ENCODE peak calls at places on chromosomes 6 and 20, in four cellular contexts. W, X, J and U are unnamed samples.

GRCh38 chr6:165744515-165745228 is 81.6 kb upstream of the PDE10A start:
- DNase-seq in W (no peak), X (no peak), J (no peak), U (no peak)

GRCh38 chr6:168090706-168091105 is 11.7 kb upstream of the FRMD1 start:
- DNase-seq in W (no peak), X (no peak), J (no peak), U (no peak)

GRCh38 chr20:50427740-50428462 is 82.3 kb upstream of the PTPN1 start:
- DNase-seq in W (no peak), X (peak), J (no peak), U (no peak)

GRCh38 chr20:47887477-47888080 is 102.3 kb upstream of the SULF2 start:
- DNase-seq in W (no peak), X (no peak), J (no peak), U (no peak)

GRCh38 chr20:34904202-34904621 is 27.8 kb downstream of the ACSS2 start:
- DNase-seq in W (no peak), X (no peak), J (no peak), U (no peak)

GRCh38 chr20:35952480-35953410 is 1.6 kb downstream of the SCAND1 start:
- DNase-seq in W (no peak), X (peak), J (no peak), U (peak)

GRCh38 chr6:152110878-152111820 is 303.7 kb downstream of the ESR1 start:
- DNase-seq in W (no peak), X (no peak), J (no peak), U (no peak)

GRCh38 chr6:44072452-44072958 is 54.7 kb downstream of the MRPL14 start:
- DNase-seq in W (no peak), X (no peak), J (no peak), U (no peak)

GRCh38 chr6:12291785-12292604 is 1.8 kb downstream of the EDN1 start:
- DNase-seq in W (no peak), X (no peak), J (no peak), U (no peak)

GRCh38 chr20:38229376-38230252 is 30.9 kb downstream of the KIAA1755 start:
- DNase-seq in W (no peak), X (peak), J (no peak), U (no peak)

GRCh38 chr20:36604952-36605308 is 649 bp upstream of the RAB5IF start:
- DNase-seq in W (peak), X (peak), J (peak), U (no peak)

GRCh38 chr6:3403244-3404154 is 53.4 kb downstream of the SLC22A23 start:
- DNase-seq in W (no peak), X (no peak), J (no peak), U (no peak)

GRCh38 chr6:43722920-43723565 is 35.5 kb upstream of the MRPS18A start:
- DNase-seq in W (no peak), X (no peak), J (no peak), U (no peak)

GRCh38 chr6:4130357-4130987 is 4.9 kb downstream of the ECI2 start:
- DNase-seq in W (no peak), X (no peak), J (no peak), U (no peak)

GRCh38 chr6:89974776-89975175 is 80.5 kb downstream of the GJA10 start:
- DNase-seq in W (no peak), X (no peak), J (no peak), U (no peak)

GRCh38 chr6:3749991-3750323 is 1.6 kb downstream of the PXDC1 start:
- DNase-seq in W (no peak), X (no peak), J (no peak), U (no peak)

GRCh38 chr20:53176133-53176532 is 204.0 kb downstream of the TSHZ2 start:
- DNase-seq in W (no peak), X (no peak), J (no peak), U (no peak)

GRCh38 chr6:82013561-82014275 is 233.8 kb downstream of the IBTK start:
- DNase-seq in W (no peak), X (no peak), J (no peak), U (no peak)

GRCh38 chr6:30515967-30516753 is 26.9 kb downstream of the HLA-E start:
- DNase-seq in W (peak), X (peak), J (peak), U (peak)

GRCh38 chr6:166656269-166657206 is 29.5 kb upstream of the RPS6KA2 start:
- DNase-seq in W (no peak), X (no peak), J (no peak), U (no peak)

GRCh38 chr6:170151235-170152110 is 139.4 kb downstream of the DLL1 start:
- DNase-seq in W (no peak), X (no peak), J (no peak), U (no peak)